ENCODE peak calls at places on chromosomes 1 and 21, in four cellular contexts. Q, K, S and O are unnamed samples.

GRCh38 chr1:94873520-94874351 is 53.2 kb downstream of the CNN3 start:
- DNase-seq in Q (no peak), K (no peak), S (no peak), O (no peak)

GRCh38 chr1:17434016-17434415 is 5.5 kb downstream of the RCC2 start:
- DNase-seq in Q (no peak), K (no peak), S (no peak), O (no peak)

GRCh38 chr21:46028547-46029200 is 47.1 kb downstream of the COL6A1 start:
- DNase-seq in Q (peak), K (no peak), S (no peak), O (no peak)

GRCh38 chr1:194347184-194347583 is 1160.8 kb upstream of the B3GALT2 start:
- DNase-seq in Q (no peak), K (no peak), S (no peak), O (no peak)

GRCh38 chr1:21229246-21230000 is 52.7 kb upstream of the EIF4G3 start:
- DNase-seq in Q (no peak), K (no peak), S (no peak), O (no peak)

GRCh38 chr1:212561501-212561931 is 47.0 kb upstream of the ATF3 start:
- DNase-seq in Q (peak), K (no peak), S (no peak), O (no peak)

GRCh38 chr1:224623743-224624333 is 7.7 kb downstream of the CNIH3 start:
- DNase-seq in Q (peak), K (peak), S (peak), O (peak)

GRCh38 chr1:246404078-246404477 is 103.0 kb downstream of the SMYD3 start:
- DNase-seq in Q (no peak), K (no peak), S (no peak), O (no peak)

GRCh38 chr21:34808569-34809204 is 139.9 kb downstream of the CLIC6 start:
- DNase-seq in Q (no peak), K (no peak), S (peak), O (no peak)

GRCh38 chr1:3775248-3775497 is 2.6 kb downstream of the SMIM1 start:
- DNase-seq in Q (no peak), K (no peak), S (no peak), O (no peak)

GRCh38 chr21:34243562-34243961 is 120.2 kb upstream of the KCNE2 start:
- DNase-seq in Q (no peak), K (no peak), S (peak), O (no peak)

GRCh38 chr21:16194851-16195251 is 465.1 kb downstream of the USP25 start:
- DNase-seq in Q (no peak), K (no peak), S (no peak), O (no peak)

GRCh38 chr1:94579876-94580294 is 38.3 kb upstream of the F3 start:
- DNase-seq in Q (peak), K (no peak), S (no peak), O (no peak)

GRCh38 chr1:54591127-54591756 is 32.1 kb downstream of the FAM151A start:
- DNase-seq in Q (peak), K (no peak), S (no peak), O (no peak)

GRCh38 chr1:7669559-7670208 is 101.4 kb upstream of the VAMP3 start:
- DNase-seq in Q (peak), K (peak), S (peak), O (no peak)

GRCh38 chr1:45753248-45754037 is 3.0 kb upstream of the IPP start:
- DNase-seq in Q (no peak), K (no peak), S (no peak), O (no peak)

GRCh38 chr1:229437443-229437842 is 3.5 kb upstream of the ACTA1 start:
- DNase-seq in Q (no peak), K (no peak), S (no peak), O (no peak)

GRCh38 chr1:55209247-55209646 is 5.9 kb downstream of the USP24 start:
- DNase-seq in Q (no peak), K (no peak), S (no peak), O (no peak)

GRCh38 chr1:85313888-85314696 is 37.7 kb upstream of the BCL10 start:
- DNase-seq in Q (peak), K (no peak), S (no peak), O (no peak)

GRCh38 chr21:28833181-28833580 is 159.5 kb downstream of the LTN1 start:
- DNase-seq in Q (no peak), K (no peak), S (no peak), O (no peak)

GRCh38 chr1:29279896-29280779 is 43.8 kb downstream of the PTPRU start:
- DNase-seq in Q (no peak), K (no peak), S (no peak), O (no peak)

GRCh38 chr1:21655748-21656147 is 13.4 kb downstream of the RAP1GAP start:
- DNase-seq in Q (no peak), K (no peak), S (no peak), O (no peak)

GRCh38 chr1:20884513-20884912 is 97.4 kb upstream of the HP1BP3 start:
- DNase-seq in Q (no peak), K (no peak), S (no peak), O (no peak)

GRCh38 chr1:112849967-112850641 is 105.9 kb downstream of the SLC16A1 start:
- DNase-seq in Q (no peak), K (no peak), S (no peak), O (no peak)

GRCh38 chr1:21511579-21512522 is 2.6 kb downstream of the ALPL start:
- DNase-seq in Q (peak), K (no peak), S (no peak), O (no peak)

GRCh38 chr1:48674641-48675040 is 102.0 kb downstream of the BEND5 start:
- DNase-seq in Q (peak), K (no peak), S (no peak), O (no peak)

GRCh38 chr21:36859744-36860501 is 106.5 kb downstream of the HLCS start:
- DNase-seq in Q (peak), K (no peak), S (no peak), O (peak)

GRCh38 chr1:111732718-111733117 is 6.5 kb downstream of the INKA2 start:
- DNase-seq in Q (no peak), K (no peak), S (no peak), O (no peak)

GRCh38 chr1:212700892-212701819 is 1.5 kb upstream of the BATF3 start:
- DNase-seq in Q (peak), K (no peak), S (no peak), O (no peak)

GRCh38 chr21:32334980-32335471 is 36.4 kb downstream of the MRAP start:
- DNase-seq in Q (no peak), K (no peak), S (no peak), O (no peak)

GRCh38 chr1:185694081-185694480 is 40.1 kb upstream of the HMCN1 start:
- DNase-seq in Q (no peak), K (no peak), S (peak), O (no peak)

GRCh38 chr21:42924433-42924751 is 1.0 kb downstream of the ERVH48-1 start:
- DNase-seq in Q (no peak), K (no peak), S (no peak), O (no peak)

GRCh38 chr1:10179751-10180150 is 30.6 kb upstream of the KIF1B start:
- DNase-seq in Q (no peak), K (no peak), S (no peak), O (no peak)

GRCh38 chr1:189678779-189679178 is 798.9 kb downstream of the BRINP3 start:
- DNase-seq in Q (no peak), K (no peak), S (no peak), O (no peak)

GRCh38 chr1:10687142-10687715 is 109.2 kb downstream of the CASZ1 start:
- DNase-seq in Q (no peak), K (no peak), S (no peak), O (no peak)

GRCh38 chr1:101111461-101111860 is 85.9 kb upstream of the DPH5 start:
- DNase-seq in Q (no peak), K (no peak), S (no peak), O (no peak)

GRCh38 chr1:206890125-206890637 is 7.1 kb upstream of the IL24 start:
- DNase-seq in Q (no peak), K (no peak), S (no peak), O (no peak)

GRCh38 chr1:3082571-3083516 is 13.8 kb downstream of the PRDM16 start:
- DNase-seq in Q (no peak), K (no peak), S (no peak), O (no peak)

GRCh38 chr1:88985033-88985432 is 7.4 kb downstream of the KYAT3 start:
- DNase-seq in Q (peak), K (no peak), S (no peak), O (no peak)